ENCODE peak calls at places on chromosome 6, in seven cellular contexts. D is right lobe of liver; E is CD8-positive, alpha-beta memory T cell; N is brain microvascular endothelial cell; G is H7; Z is adrenal gland; F is transverse colon. O is an unnamed sample.

GRCh38 chr6:11277275-11278206 is 45.1 kb upstream of the NEDD9 start:
- DNase-seq in D (no peak), G (peak), Z (no peak), N (peak), F (no peak), E (peak), O (peak)

GRCh38 chr6:134452901-134453300 is 135.0 kb upstream of the SGK1 start:
- DNase-seq in Z (no peak), N (no peak), E (no peak), G (no peak), D (no peak), F (no peak), O (no peak)

GRCh38 chr6:148423601-148424270 is 81.1 kb downstream of the SASH1 start:
- DNase-seq in D (no peak), G (no peak), N (no peak), E (no peak), Z (no peak), F (no peak), O (no peak)

GRCh38 chr6:156767603-156768467 is 9.3 kb upstream of the ARID1B start:
- DNase-seq in G (peak), D (no peak), E (no peak), F (no peak), N (no peak), Z (no peak), O (no peak)

GRCh38 chr6:63804381-63804956 is 168.9 kb downstream of the PHF3 start:
- DNase-seq in N (peak), F (no peak), D (no peak), E (no peak), Z (no peak), G (no peak), O (no peak)

GRCh38 chr6:142071981-142072380 is 60.7 kb upstream of the GJE1 start:
- DNase-seq in D (no peak), E (no peak), Z (no peak), G (no peak), N (no peak), F (no peak), O (no peak)

GRCh38 chr6:86331889-86332288 is 605.4 kb upstream of the HTR1E start:
- DNase-seq in G (peak), F (no peak), D (no peak), Z (no peak), E (no peak), N (no peak), O (no peak)

GRCh38 chr6:109082178-109082577 is 12.5 kb downstream of the SESN1 start:
- DNase-seq in E (no peak), F (no peak), N (no peak), Z (no peak), G (peak), D (no peak), O (no peak)

GRCh38 chr6:43355862-43356590 is 13.4 kb downstream of the ZNF318 start:
- DNase-seq in E (no peak), F (peak), G (peak), N (no peak), D (no peak), Z (no peak), O (no peak)

GRCh38 chr6:27139753-27140522 is 107.6 kb upstream of the PRSS16 start:
- DNase-seq in Z (no peak), D (no peak), E (no peak), G (no peak), F (peak), N (no peak), O (peak)

GRCh38 chr6:42423244-42423643 is 28.5 kb downstream of the TRERF1 start:
- DNase-seq in E (no peak), N (no peak), G (no peak), D (no peak), F (no peak), Z (no peak), O (no peak)

GRCh38 chr6:15962449-15962764 is 166.5 kb upstream of the MYLIP start:
- DNase-seq in D (no peak), N (peak), G (no peak), F (no peak), E (no peak), Z (no peak), O (no peak)

GRCh38 chr6:149196091-149196490 is 121.4 kb upstream of the TAB2 start:
- DNase-seq in G (no peak), E (no peak), F (no peak), N (no peak), Z (no peak), D (no peak), O (no peak)

GRCh38 chr6:134253681-134254080 is 64.2 kb downstream of the SGK1 start:
- DNase-seq in Z (peak), G (no peak), D (no peak), E (no peak), F (no peak), N (no peak), O (peak)

GRCh38 chr6:34600796-34601195 is 44.7 kb upstream of the SPDEF start:
- DNase-seq in E (no peak), D (no peak), F (no peak), N (no peak), Z (no peak), G (no peak), O (no peak)

GRCh38 chr6:10547809-10548208 is 26.7 kb downstream of the GCNT2 start:
- DNase-seq in E (no peak), G (no peak), D (no peak), N (no peak), F (no peak), Z (no peak), O (no peak)

GRCh38 chr6:111580401-111580800 is 25.3 kb downstream of the TRAF3IP2 start:
- DNase-seq in E (no peak), F (no peak), Z (no peak), N (no peak), D (no peak), G (no peak), O (no peak)

GRCh38 chr6:80356000-80356399 is 249.5 kb downstream of the BCKDHB start:
- DNase-seq in Z (no peak), D (no peak), E (no peak), G (peak), F (no peak), N (no peak), O (no peak)

GRCh38 chr6:158559895-158560786 is at the start of gene TMEM181:
- DNase-seq in D (peak), E (peak), G (peak), Z (peak), F (peak), N (peak), O (peak)

GRCh38 chr6:158557927-158558326 is 2.0 kb upstream of the TMEM181 start:
- DNase-seq in F (no peak), E (no peak), Z (no peak), D (no peak), N (no peak), G (no peak), O (peak)

GRCh38 chr6:158559338-158559894 is 475 bp upstream of the TMEM181 start:
- DNase-seq in G (no peak), E (no peak), D (no peak), N (no peak), F (no peak), Z (no peak), O (peak)

GRCh38 chr6:158560787-158561246 is 926 bp downstream of the TMEM181 start:
- DNase-seq in G (peak), N (no peak), D (peak), E (no peak), F (peak), Z (no peak), O (no peak)

GRCh38 chr6:158558415-158559306 is 1.2 kb upstream of the TMEM181 start:
- DNase-seq in G (no peak), F (no peak), Z (no peak), D (no peak), E (no peak), N (no peak), O (no peak)
- H3K4me3 ChIP-seq in G (no peak), F (no peak), Z (no peak), D (no peak), E (no peak), N (no peak), O (no peak)

DNA sequence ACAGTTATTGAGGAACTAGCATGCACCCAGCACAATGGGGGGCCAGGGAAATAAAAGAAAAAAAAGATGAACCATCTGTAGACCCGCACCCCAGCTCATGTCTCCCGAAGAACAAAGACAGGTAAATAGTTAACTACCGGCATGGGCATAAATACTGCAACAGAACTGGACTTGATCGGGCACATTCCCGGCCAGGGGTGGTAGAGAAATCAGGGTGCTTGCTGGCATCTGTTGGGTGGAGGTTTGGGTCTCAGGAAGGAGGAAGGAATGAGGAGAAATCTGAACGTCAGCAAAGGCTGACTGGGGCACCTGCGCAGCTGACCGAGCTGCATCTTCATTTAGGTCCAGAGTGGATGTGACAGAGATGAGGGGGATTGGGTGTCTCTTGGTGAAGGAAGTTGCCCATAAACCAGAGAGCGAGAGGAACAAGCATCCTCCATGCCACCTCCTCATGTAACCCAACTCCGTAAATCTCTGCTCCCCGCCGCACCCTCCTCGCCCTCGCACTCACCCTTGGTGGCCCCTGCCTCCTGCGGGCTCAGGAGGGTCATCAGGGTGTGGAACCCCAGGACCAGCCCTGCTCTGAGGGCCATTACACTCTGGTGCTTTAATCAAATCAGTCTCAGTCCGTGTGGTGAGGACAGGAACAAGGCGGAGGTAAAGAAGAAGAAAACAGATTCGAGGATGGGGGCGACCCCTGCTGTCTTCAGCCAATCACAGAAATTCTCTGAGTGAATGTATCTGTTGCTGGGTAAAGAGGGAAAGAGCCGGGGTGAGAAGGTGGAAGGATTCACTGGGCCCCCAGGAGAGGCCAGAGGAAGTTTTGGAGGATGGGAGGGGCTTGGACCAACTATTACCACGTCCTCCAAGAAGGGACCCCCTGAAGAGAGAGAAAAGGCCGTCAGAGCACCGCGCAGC is at the start of gene HLA-DOA:
- DNase-seq in D (no peak), F (no peak), Z (no peak), E (peak), N (peak), G (peak), O (peak)
- H3K4me3 ChIP-seq in D (no peak), F (no peak), Z (no peak), E (peak), N (no peak), G (peak), O (no peak)

DNA sequence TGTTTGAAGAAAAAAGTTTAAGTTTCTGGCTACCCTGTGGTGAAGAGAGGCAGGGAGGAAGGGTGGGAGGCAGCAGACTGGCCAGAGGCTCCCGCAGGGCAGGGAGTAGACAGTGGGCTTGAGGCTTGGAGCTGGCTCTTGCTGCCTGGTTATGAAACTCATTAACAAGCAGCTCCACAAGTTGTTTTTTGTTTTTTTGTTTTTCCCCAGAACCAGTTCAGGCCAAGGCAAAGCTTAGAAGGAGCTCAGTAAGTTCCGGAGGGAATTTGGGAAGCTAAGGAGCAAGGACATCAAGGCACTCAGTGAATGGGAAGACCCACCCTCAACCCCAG is 4.0 kb downstream of the DLL1 start:
- DNase-seq in Z (no peak), E (no peak), D (no peak), N (no peak), F (no peak), G (no peak), O (peak)
- H3K4me3 ChIP-seq in Z (no peak), E (no peak), D (no peak), N (no peak), F (no peak), G (no peak), O (no peak)

GRCh38 chr6:46015119-46015968 is at the start of gene CLIC5:
- DNase-seq in E (peak), Z (peak), F (peak), D (peak), G (peak), N (no peak), O (no peak)
- H3K4me3 ChIP-seq in E (peak), Z (peak), F (peak), D (peak), G (peak), N (peak), O (peak)

GRCh38 chr6:138965971-138966370 is 22.1 kb downstream of the REPS1 start:
- DNase-seq in N (no peak), F (no peak), E (no peak), D (no peak), G (no peak), Z (no peak), O (no peak)

GRCh38 chr6:138965291-138965874 is 22.7 kb downstream of the REPS1 start:
- DNase-seq in N (no peak), D (no peak), F (no peak), Z (no peak), E (no peak), G (no peak), O (no peak)

GRCh38 chr6:138963119-138963518 is 24.9 kb downstream of the REPS1 start:
- DNase-seq in E (no peak), G (no peak), N (no peak), F (no peak), Z (no peak), D (no peak), O (no peak)

GRCh38 chr6:138963531-138963930 is 24.5 kb downstream of the REPS1 start:
- DNase-seq in G (no peak), Z (no peak), D (no peak), N (no peak), E (no peak), F (no peak), O (no peak)

DNA sequence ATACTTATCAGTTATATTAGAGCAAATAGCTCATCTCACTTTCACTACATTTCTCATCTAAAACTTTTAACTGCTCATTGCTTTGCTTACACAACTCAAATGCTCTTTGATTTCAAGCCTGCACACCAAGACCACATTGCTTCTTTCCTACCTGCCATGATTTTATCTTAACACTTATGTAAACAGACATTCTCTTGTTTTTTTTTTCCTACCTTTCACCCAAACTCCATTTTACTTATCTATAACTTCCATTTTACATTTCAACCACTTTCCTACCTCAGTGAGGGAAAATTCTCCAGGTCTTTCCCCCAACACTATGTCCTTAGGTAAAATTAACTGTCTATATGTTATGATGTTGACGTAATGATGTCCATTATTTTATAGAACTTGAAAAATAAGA is 24.0 kb downstream of the REPS1 start:
- DNase-seq in Z (no peak), D (no peak), F (no peak), G (no peak), N (no peak), E (no peak), O (no peak)
- H3K4me3 ChIP-seq in Z (no peak), D (no peak), F (no peak), G (no peak), N (no peak), E (no peak), O (no peak)